ENCODE peak calls at places on chromosomes 4 and X, in four cellular contexts. Q, U, T and S are unnamed samples.

GRCh38 chr4:138952405-138952804 is 63.2 kb upstream of the NOCT start:
- DNase-seq in T (no peak), Q (no peak), U (no peak), S (no peak)

GRCh38 chr4:86594559-86595425 is 677 bp downstream of the PTPN13 start:
- DNase-seq in Q (peak; percentile 85), U (no peak), T (peak; percentile 78), S (peak; percentile 49)

GRCh38 chr4:152640058-152640921 is 39.5 kb downstream of the TMEM154 start:
- DNase-seq in Q (no peak), U (no peak), T (peak; percentile 19), S (peak; percentile 41)

GRCh38 chrX:47174846-47175587 is 18.6 kb upstream of the UBA1 start:
- DNase-seq in T (no peak), U (peak; percentile 43), Q (no peak), S (no peak)

GRCh38 chrX:133633162-133633561 is 217.9 kb upstream of the GPC4 start:
- DNase-seq in T (no peak), Q (no peak), U (no peak), S (no peak)

GRCh38 chrX:153794897-153795816 is 689 bp downstream of the SSR4 start:
- DNase-seq in Q (no peak), T (peak; percentile 42), U (no peak), S (no peak)

GRCh38 chr4:123256006-123256405 is 140.6 kb upstream of the SPRY1 start:
- DNase-seq in Q (no peak), T (no peak), U (no peak), S (no peak)

GRCh38 chr4:108694423-108694822 is 44.0 kb downstream of the OSTC start:
- DNase-seq in U (no peak), T (no peak), Q (no peak), S (no peak)

GRCh38 chr4:97639961-97640360 is 503.3 kb downstream of the STPG2 start:
- DNase-seq in U (no peak), T (no peak), Q (no peak), S (no peak)

GRCh38 chr4:145937990-145938611 is 522 bp downstream of the ZNF827 start:
- DNase-seq in Q (peak; percentile 26), T (peak; percentile 60), U (peak; percentile 61), S (peak; percentile 27)

GRCh38 chr4:98802673-98803286 is 126.2 kb downstream of the EIF4E start:
- DNase-seq in T (no peak), U (no peak), Q (no peak), S (no peak)

GRCh38 chrX:107940095-107940494 is 42.1 kb downstream of the TEX13B start:
- DNase-seq in U (no peak), Q (peak; percentile 56), T (no peak), S (no peak)

GRCh38 chr4:103915224-103915869 is 195.6 kb upstream of the TACR3 start:
- DNase-seq in Q (peak; percentile 6), U (no peak), T (peak; percentile 45), S (peak; percentile 14)

GRCh38 chr4:38920186-38920585 is 52.6 kb downstream of the FAM114A1 start:
- DNase-seq in Q (no peak), T (no peak), U (no peak), S (no peak)

GRCh38 chr4:577499-578450 is 1.7 kb upstream of the TMEM271 start:
- DNase-seq in U (no peak), T (peak; percentile 70), Q (peak; percentile 62), S (peak; percentile 61)